ENCODE peak calls at places on chromosomes 2 and 18, in seven cellular contexts. O is GM13977; T is effector memory CD4-positive, alpha-beta T cell; N is activated CD4-positive, CD25-positive, alpha-beta regulatory T cell; M is NCI-H2081 treated with DMSO at 0.1 percent for 48 hours; C is nephron progenitor cell; L is T-helper 2 cell. Y is an unnamed sample.

GRCh38 chr2:236754234-236754924 is 184.8 kb downstream of the ACKR3 start:
- DNase-seq in O (no peak), T (no peak), N (no peak), M (no peak), C (peak), L (no peak), Y (no peak)

GRCh38 chr2:151357359-151357758 is at the start of gene TNFAIP6:
- DNase-seq in O (no peak), T (no peak), N (no peak), M (no peak), C (no peak), L (no peak), Y (no peak)

GRCh38 chr2:218074031-218074430 is 5.0 kb downstream of the RUFY4 start:
- DNase-seq in O (peak), T (no peak), N (peak), M (no peak), C (peak), L (no peak), Y (no peak)

GRCh38 chr2:160271166-160272086 is 71.4 kb upstream of the ITGB6 start:
- DNase-seq in O (no peak), T (no peak), N (no peak), M (no peak), C (no peak), L (no peak), Y (no peak)

GRCh38 chr2:182542501-182543258 is 115.8 kb upstream of the PDE1A start:
- DNase-seq in O (no peak), T (no peak), N (no peak), M (no peak), C (no peak), L (no peak), Y (no peak)

GRCh38 chr2:85148190-85148589 is 15.0 kb downstream of the TCF7L1 start:
- DNase-seq in O (no peak), T (no peak), N (no peak), M (no peak), C (no peak), L (no peak), Y (no peak)

GRCh38 chr2:46530571-46530970 is 51.2 kb downstream of the TMEM247 start:
- DNase-seq in O (no peak), T (no peak), N (no peak), M (no peak), C (no peak), L (no peak), Y (no peak)

GRCh38 chr2:191376981-191377629 is 131.9 kb downstream of the MYO1B start:
- DNase-seq in O (no peak), T (no peak), N (no peak), M (no peak), C (peak), L (no peak), Y (no peak)

GRCh38 chr18:52694804-52695203 is 354.8 kb downstream of the DCC start:
- DNase-seq in O (peak), T (no peak), N (no peak), M (no peak), C (peak), L (no peak), Y (no peak)

GRCh38 chr2:85838181-85838580 is 50.6 kb downstream of the ST3GAL5 start:
- DNase-seq in O (no peak), T (no peak), N (no peak), M (no peak), C (no peak), L (no peak), Y (no peak)

GRCh38 chr2:100427627-100428258 is 10.3 kb upstream of the CHST10 start:
- DNase-seq in O (peak), T (peak), N (peak), M (no peak), C (peak), L (peak), Y (peak)

GRCh38 chr2:68027959-68028358 is 34.8 kb downstream of the C1D start:
- DNase-seq in O (no peak), T (no peak), N (no peak), M (no peak), C (no peak), L (no peak), Y (no peak)

GRCh38 chr2:175575346-175576258 is 394.1 kb upstream of the ATP5MC3 start:
- DNase-seq in O (peak), T (no peak), N (no peak), M (no peak), C (no peak), L (no peak), Y (no peak)

GRCh38 chr18:63138469-63139340 is 180.9 kb downstream of the BCL2 start:
- DNase-seq in O (peak), T (no peak), N (no peak), M (no peak), C (peak), L (no peak), Y (no peak)